ENCODE peak calls at places on chromosomes 1 and 21, in four cellular contexts. M is SJSA1, X is neural progenitor cell, V is thoracic aorta. L is an unnamed sample.
A peak's percentile ranks its signal among the peaks of the same experiment; 100 is the strongest.

GRCh38 chr1:21779613-21780521 is 3.1 kb downstream of the USP48 start:
- DNase-seq in M (no peak), X (no peak), V (no peak), L (no peak)

GRCh38 chr1:32272557-32273388 is 19.1 kb upstream of the HDAC1 start:
- DNase-seq in M (no peak), X (no peak), V (no peak), L (no peak)

GRCh38 chr1:1185101-1185765 is 11.6 kb downstream of the TTLL10 start:
- DNase-seq in M (no peak), X (peak; percentile 18), V (no peak), L (no peak)

GRCh38 chr21:17343055-17343454 is 169.8 kb upstream of the CXADR start:
- DNase-seq in M (no peak), X (peak; percentile 75), V (no peak), L (no peak)

GRCh38 chr1:236066828-236067386 is 2.0 kb upstream of the NID1 start:
- DNase-seq in M (no peak), X (no peak), V (no peak), L (peak; percentile 55)

GRCh38 chr1:3312894-3313578 is 141.4 kb upstream of the ARHGEF16 start:
- DNase-seq in M (peak; percentile 98), X (peak; percentile 78), V (peak; percentile 97), L (peak; percentile 81)

GRCh38 chr1:25554886-25555752 is 11.7 kb downstream of the LDLRAP1 start:
- DNase-seq in M (no peak), X (no peak), V (no peak), L (no peak)

GRCh38 chr1:213661346-213661745 is 326.4 kb upstream of the PROX1 start:
- DNase-seq in M (no peak), X (no peak), V (no peak), L (no peak)

GRCh38 chr1:10906866-10907519 is 105.5 kb upstream of the TARDBP start:
- DNase-seq in M (no peak), X (no peak), V (no peak), L (no peak)

GRCh38 chr1:109912214-109912861 is 1.7 kb downstream of the CSF1 start:
- DNase-seq in M (no peak), X (no peak), V (no peak), L (no peak)

GRCh38 chr1:109913360-109913879 is 2.8 kb downstream of the CSF1 start:
- DNase-seq in M (no peak), X (no peak), V (no peak), L (no peak)

GRCh38 chr1:109910963-109911798 is 532 bp downstream of the CSF1 start:
- DNase-seq in M (peak; percentile 46), X (peak; percentile 77), V (no peak), L (no peak)

GRCh38 chr1:109914587-109915240 is 4.1 kb downstream of the CSF1 start:
- DNase-seq in M (no peak), X (no peak), V (no peak), L (no peak)

DNA sequence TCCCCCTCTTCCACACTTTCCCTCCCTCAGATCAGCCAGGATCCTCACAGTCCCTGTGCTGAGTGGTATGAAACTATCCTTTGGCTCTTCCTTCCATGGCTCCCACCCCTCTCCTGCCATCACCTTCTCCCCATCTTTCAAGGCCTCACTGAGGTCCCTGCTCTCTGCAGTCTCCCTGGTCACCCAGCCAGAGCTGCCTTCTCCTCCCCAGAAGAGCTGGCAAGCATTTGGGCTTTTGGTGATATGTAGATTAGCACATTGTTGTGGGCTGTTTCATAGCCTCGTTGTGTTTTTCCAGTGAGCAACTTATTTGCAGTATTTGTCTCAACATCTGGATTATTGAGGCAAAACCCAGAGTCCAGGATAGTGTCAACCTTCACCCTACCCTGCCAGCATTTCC is 2.2 kb downstream of the CSF1 start:
- DNase-seq in M (no peak), X (no peak), V (no peak), L (no peak)
- H3K27ac ChIP-seq in M (no peak overlapping the region), X (no peak overlapping the region), V (peak overlapping the region; percentile 44), L (peak overlapping the region; percentile 80)

GRCh38 chr1:23366146-23366545 is 3.5 kb downstream of the ZNF436 start:
- DNase-seq in M (no peak), X (no peak), V (no peak), L (no peak)

GRCh38 chr1:23358310-23358709 is 11.3 kb downstream of the ZNF436 start:
- DNase-seq in M (no peak), X (no peak), V (no peak), L (no peak)

GRCh38 chr1:23366598-23366997 is 3.0 kb downstream of the ZNF436 start:
- DNase-seq in M (no peak), X (no peak), V (no peak), L (no peak)

GRCh38 chr1:23357112-23357908 is 12.3 kb downstream of the ZNF436 start:
- DNase-seq in M (no peak), X (no peak), V (no peak), L (no peak)

DNA sequence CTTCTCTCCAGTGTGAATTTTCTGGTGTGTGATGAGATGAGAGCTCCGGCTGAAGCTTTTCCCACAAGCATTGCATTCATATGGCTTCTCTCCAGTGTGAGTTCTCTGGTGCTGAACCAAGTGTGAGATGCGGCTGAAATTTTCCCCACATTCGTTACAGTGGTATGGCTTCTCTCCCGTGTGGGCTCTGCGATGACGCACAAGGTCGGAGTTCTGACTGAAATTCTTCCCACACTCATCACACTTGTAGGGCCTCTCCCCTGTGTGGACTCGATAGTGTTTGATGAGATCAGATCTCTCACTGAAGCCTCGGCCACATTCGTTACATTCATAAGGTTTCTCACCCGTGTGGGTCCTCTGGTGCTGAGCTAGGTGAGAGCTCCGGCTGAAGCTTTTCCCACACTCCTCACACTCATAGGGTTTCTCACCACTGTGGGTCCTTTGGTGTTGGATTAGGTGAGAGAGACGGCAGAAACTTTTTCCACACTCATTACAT is 7.4 kb downstream of the ZNF436 start:
- DNase-seq in M (peak; percentile 8), X (no peak), V (no peak), L (no peak)
- H3K36me3 ChIP-seq in M (peaks cover 89% of the 10 kb centered on the region), X (peaks cover 44% of the 10 kb centered on the region), V (peaks cover 32% of the 10 kb centered on the region), L (peaks cover 19% of the 10 kb centered on the region)

GRCh38 chr21:41786521-41786987 is 19.7 kb upstream of the RIPK4 start:
- DNase-seq in M (peak; percentile 80), X (no peak), V (no peak), L (no peak)
- H3K27ac ChIP-seq in M (peak overlapping the region; percentile 62), X (no peak overlapping the region), V (no peak overlapping the region), L (no peak overlapping the region)

GRCh38 chr1:167786502-167786901 is 64.7 kb downstream of the MPZL1 start:
- DNase-seq in M (no peak), X (no peak), V (no peak), L (no peak)

GRCh38 chr1:167790117-167790516 is 68.3 kb downstream of the MPZL1 start:
- DNase-seq in M (no peak), X (no peak), V (no peak), L (no peak)

GRCh38 chr1:167791281-167792209 is 69.8 kb downstream of the MPZL1 start:
- DNase-seq in M (no peak), X (peak; percentile 56), V (no peak), L (peak; percentile 40)

GRCh38 chr1:167784876-167785550 is 63.2 kb downstream of the MPZL1 start:
- DNase-seq in M (no peak), X (no peak), V (no peak), L (no peak)

GRCh38 chr1:167789501-167789900 is 67.7 kb downstream of the MPZL1 start:
- DNase-seq in M (no peak), X (no peak), V (no peak), L (no peak)
- H3K36me3 ChIP-seq in M (peaks cover 31% of the 10 kb centered on the region), X (no peaks in the 10 kb centered on the region), V (peaks cover 10% of the 10 kb centered on the region), L (no peaks in the 10 kb centered on the region)

DNA sequence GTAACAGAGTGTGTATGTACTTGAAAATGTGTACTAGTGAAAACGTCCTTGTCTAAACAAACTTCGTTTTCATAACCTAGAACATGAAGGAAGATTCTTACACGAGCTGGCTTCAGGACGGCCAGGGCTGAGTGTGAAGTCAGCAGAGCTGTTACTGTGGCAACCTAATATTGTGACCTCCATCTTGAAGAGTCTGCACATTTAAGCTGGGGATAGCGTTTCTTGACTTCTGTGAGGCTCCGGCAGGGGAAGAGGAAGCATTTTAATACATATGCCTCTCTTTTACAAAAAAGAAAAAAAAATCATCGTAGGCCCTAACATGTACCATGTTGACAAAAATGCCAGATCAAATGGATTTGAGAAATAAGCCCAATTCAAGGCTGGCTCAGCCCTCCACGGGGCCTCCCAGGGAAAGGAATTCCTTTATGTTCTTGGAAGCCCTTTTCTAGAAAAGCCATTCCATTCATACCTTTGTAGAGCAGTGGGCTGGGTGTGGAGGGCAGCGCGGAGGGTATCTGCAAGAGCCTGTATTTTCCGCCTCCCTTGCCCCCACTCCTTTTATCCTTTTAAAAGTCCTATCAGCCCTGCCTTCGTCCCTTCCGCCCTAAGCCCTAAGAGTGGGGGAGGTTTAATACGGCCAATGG is 51.1 kb downstream of the SIM2 start:
- DNase-seq in M (peak; percentile 48), X (peak; percentile 96), V (no peak), L (no peak)
- H3K27ac ChIP-seq in M (peak overlapping the region; percentile 33), X (peak overlapping the region; percentile 91), V (no peak overlapping the region), L (no peak overlapping the region)